ENCODE peak calls at places on chromosomes 16 and 17, in nine cellular contexts. O, Z, H, V, U, I, G, P and F are unnamed samples.

GRCh38 chr17:33024688-33025486 is 33.2 kb downstream of the SPACA3 start:
- DNase-seq in O (no peak), H (no peak), Z (no peak), U (no peak), G (no peak), I (no peak), P (no peak), V (no peak), F (peak)

GRCh38 chr16:8996891-8997290 is 33.2 kb upstream of the USP7 start:
- DNase-seq in G (no peak), P (no peak), Z (no peak), U (no peak), I (no peak), V (no peak), O (no peak), H (peak), F (no peak)

GRCh38 chr17:1074886-1075665 is 78.1 kb downstream of the TIMM22 start:
- DNase-seq in U (peak), V (no peak), P (no peak), G (no peak), Z (no peak), O (no peak), H (no peak), I (no peak), F (no peak)

GRCh38 chr16:4877298-4877685 is 30.0 kb downstream of the UBN1 start:
- DNase-seq in V (no peak), P (no peak), U (no peak), I (no peak), H (no peak), O (no peak), G (no peak), Z (no peak), F (no peak)

GRCh38 chr17:70168979-70169706 is at the start of gene KCNJ2:
- DNase-seq in O (peak), V (peak), I (peak), U (peak), H (no peak), G (peak), Z (no peak), P (peak), F (peak)

GRCh38 chr16:27867122-27868110 is 196.1 kb downstream of the GSG1L start:
- DNase-seq in Z (no peak), I (peak), P (peak), O (peak), G (peak), U (peak), V (peak), H (peak), F (no peak)

GRCh38 chr17:63589646-63590045 is 11.0 kb upstream of the TACO1 start:
- DNase-seq in O (no peak), I (no peak), V (no peak), G (no peak), Z (no peak), H (no peak), U (no peak), P (no peak), F (no peak)

GRCh38 chr16:67662653-67663010 is 1.9 kb downstream of the PARD6A start:
- DNase-seq in G (no peak), H (no peak), P (no peak), Z (no peak), V (no peak), U (no peak), I (no peak), O (no peak), F (no peak)

GRCh38 chr16:86647561-86647960 is 69.2 kb downstream of the FOXL1 start:
- DNase-seq in P (no peak), H (no peak), G (no peak), Z (no peak), U (no peak), O (no peak), I (no peak), V (no peak), F (no peak)

GRCh38 chr16:89319883-89320716 is 102.6 kb downstream of the ZNF778 start:
- DNase-seq in P (peak), Z (no peak), U (no peak), H (no peak), G (peak), O (peak), V (peak), I (no peak), F (no peak)

GRCh38 chr17:76452102-76452645 is 778 bp downstream of the UBE2O start:
- DNase-seq in H (no peak), V (peak), P (no peak), U (no peak), O (no peak), Z (no peak), G (no peak), I (no peak), F (no peak)

GRCh38 chr17:36544049-36544319 is 735 bp upstream of the GGNBP2 start:
- DNase-seq in Z (no peak), I (no peak), U (no peak), V (peak), H (no peak), G (no peak), P (no peak), O (no peak), F (no peak)

GRCh38 chr16:51762081-51762995 is 611.3 kb upstream of the SALL1 start:
- DNase-seq in V (peak), Z (no peak), H (no peak), I (peak), G (peak), O (peak), P (peak), U (peak), F (no peak)

GRCh38 chr16:2365895-2366294 is 25.4 kb upstream of the ABCA3 start:
- DNase-seq in V (peak), U (no peak), G (peak), P (no peak), O (no peak), Z (no peak), I (no peak), H (no peak), F (no peak)

GRCh38 chr17:38591759-38592241 is 14.0 kb downstream of the SRCIN1 start:
- DNase-seq in H (no peak), V (peak), G (no peak), O (peak), Z (no peak), I (no peak), U (no peak), P (peak), F (no peak)

GRCh38 chr17:63345598-63345997 is 100.5 kb downstream of the CYB561 start:
- DNase-seq in Z (no peak), I (no peak), G (no peak), U (no peak), P (no peak), V (peak), H (no peak), O (no peak), F (no peak)

GRCh38 chr17:40501499-40501911 is at the start of gene TNS4:
- DNase-seq in G (no peak), H (peak), I (no peak), O (peak), Z (no peak), V (no peak), U (no peak), P (no peak), F (no peak)

GRCh38 chr17:19897108-19897854 is 29.5 kb upstream of the ULK2 start:
- DNase-seq in V (no peak), Z (no peak), O (no peak), G (no peak), I (no peak), U (peak), P (no peak), H (no peak), F (peak)

GRCh38 chr17:17713839-17714238 is 32.6 kb downstream of the RAI1 start:
- DNase-seq in P (no peak), G (peak), H (no peak), Z (peak), V (peak), I (no peak), U (peak), O (peak), F (no peak)

GRCh38 chr17:35745749-35746320 is 7.2 kb downstream of the GAS2L2 start:
- DNase-seq in O (no peak), I (no peak), H (no peak), U (no peak), P (no peak), Z (no peak), G (no peak), V (no peak), F (no peak)

GRCh38 chr16:3983081-3983520 is 102.6 kb upstream of the CREBBP start:
- DNase-seq in I (peak), Z (no peak), H (peak), O (peak), U (peak), V (peak), G (peak), P (peak), F (no peak)

GRCh38 chr17:7292729-7293128 is 1.7 kb downstream of the YBX2 start:
- DNase-seq in G (no peak), O (peak), H (no peak), V (no peak), Z (no peak), U (no peak), P (no peak), I (no peak), F (no peak)

GRCh38 chr17:28937044-28937729 is 14.1 kb downstream of the PHF12 start:
- DNase-seq in I (no peak), U (no peak), O (no peak), Z (no peak), H (no peak), V (no peak), P (no peak), G (no peak), F (no peak)

GRCh38 chr17:39730095-39730921 is at the start of gene MIEN1:
- DNase-seq in I (peak), Z (no peak), H (peak), U (peak), V (peak), P (peak), G (peak), O (peak), F (peak)

GRCh38 chr16:75402821-75403475 is 30.4 kb downstream of the CFDP1 start:
- DNase-seq in Z (no peak), H (peak), V (peak), U (no peak), G (no peak), I (no peak), O (no peak), P (no peak), F (no peak)

GRCh38 chr16:22684282-22685161 is 129.4 kb upstream of the HS3ST2 start:
- DNase-seq in H (no peak), V (peak), Z (no peak), P (no peak), I (no peak), G (peak), O (peak), U (no peak), F (no peak)

GRCh38 chr17:49579522-49579921 is 3.9 kb downstream of the NXPH3 start:
- DNase-seq in P (no peak), G (no peak), U (no peak), O (no peak), V (no peak), I (no peak), Z (no peak), H (no peak), F (no peak)